ENCODE peak calls at places on chromosomes 6 and 20, in seven cellular contexts. T is mesendoderm, D is transverse colon, R is body of pancreas, O is left lung, Q is Panc1, N is Karpas-422. B is an unnamed sample.

GRCh38 chr20:14127831-14128230 is 132.5 kb downstream of the MACROD2 start:
- DNase-seq in T (no peak), D (no peak), R (no peak), O (no peak), Q (no peak), N (no peak), B (no peak)

GRCh38 chr6:27791182-27791939 is 120.8 kb downstream of the OR2B2 start:
- DNase-seq in T (peak), D (peak), R (peak), O (no peak), Q (peak), N (peak), B (peak)

GRCh38 chr6:26172496-26172958 is 85.3 kb downstream of the HFE start:
- DNase-seq in T (peak), D (peak), R (peak), O (no peak), Q (no peak), N (peak), B (no peak)

GRCh38 chr6:134446901-134447300 is 129.0 kb upstream of the SGK1 start:
- DNase-seq in T (no peak), D (no peak), R (no peak), O (no peak), Q (no peak), N (no peak), B (no peak)

GRCh38 chr6:84453499-84453898 is 226.1 kb upstream of the CEP162 start:
- DNase-seq in T (no peak), D (no peak), R (no peak), O (no peak), Q (no peak), N (no peak), B (no peak)

GRCh38 chr20:13231031-13231752 is 10.1 kb downstream of the ISM1 start:
- DNase-seq in T (peak), D (no peak), R (no peak), O (no peak), Q (no peak), N (no peak), B (no peak)

GRCh38 chr6:20092071-20092566 is 120.2 kb downstream of the MBOAT1 start:
- DNase-seq in T (peak), D (no peak), R (no peak), O (no peak), Q (peak), N (peak), B (peak)

GRCh38 chr6:160093061-160093460 is 28.6 kb upstream of the SLC22A1 start:
- DNase-seq in T (no peak), D (no peak), R (no peak), O (no peak), Q (no peak), N (no peak), B (no peak)

GRCh38 chr6:100464162-100464851 is 414 bp downstream of the SIM1 start:
- DNase-seq in T (peak), D (no peak), R (no peak), O (no peak), Q (no peak), N (no peak), B (peak)

GRCh38 chr20:2874456-2874855 is 1.2 kb downstream of the PTPRA start:
- DNase-seq in T (no peak), D (no peak), R (no peak), O (no peak), Q (no peak), N (peak), B (no peak)

GRCh38 chr6:25042599-25042936 is 106.8 kb upstream of the RIPOR2 start:
- DNase-seq in T (no peak), D (no peak), R (no peak), O (no peak), Q (no peak), N (peak), B (no peak)

GRCh38 chr6:108608453-108609275 is 47.9 kb downstream of the FOXO3 start:
- DNase-seq in T (no peak), D (no peak), R (no peak), O (no peak), Q (no peak), N (no peak), B (peak)

GRCh38 chr6:20791932-20792331 is 257.7 kb downstream of the CDKAL1 start:
- DNase-seq in T (no peak), D (no peak), R (no peak), O (no peak), Q (no peak), N (no peak), B (no peak)

GRCh38 chr6:140445474-140446004 is 1071.1 kb upstream of the CITED2 start:
- DNase-seq in T (peak), D (no peak), R (no peak), O (no peak), Q (no peak), N (no peak), B (no peak)

GRCh38 chr6:21953831-21954801 is 342.7 kb downstream of the PRL start:
- DNase-seq in T (peak), D (peak), R (peak), O (no peak), Q (no peak), N (no peak), B (peak)

GRCh38 chr20:47464380-47465101 is 37.1 kb upstream of the NCOA3 start:
- DNase-seq in T (no peak), D (peak), R (peak), O (no peak), Q (peak), N (peak), B (peak)

GRCh38 chr20:60011512-60012507 is 53.6 kb downstream of the CDH26 start:
- DNase-seq in T (no peak), D (no peak), R (no peak), O (no peak), Q (no peak), N (no peak), B (peak)

GRCh38 chr6:27592107-27592480 is 119.2 kb upstream of the ZNF184 start:
- DNase-seq in T (peak), D (no peak), R (no peak), O (no peak), Q (no peak), N (no peak), B (no peak)

GRCh38 chr20:13119583-13119982 is 101.5 kb upstream of the ISM1 start:
- DNase-seq in T (peak), D (peak), R (peak), O (no peak), Q (peak), N (peak), B (peak)

GRCh38 chr6:102137859-102138258 is 744.4 kb downstream of the GRIK2 start:
- DNase-seq in T (no peak), D (no peak), R (no peak), O (no peak), Q (no peak), N (no peak), B (no peak)

GRCh38 chr6:169689247-169689646 is 12.6 kb downstream of the WDR27 start:
- DNase-seq in T (no peak), D (no peak), R (no peak), O (no peak), Q (no peak), N (no peak), B (no peak)

GRCh38 chr20:20276806-20277530 is 90.9 kb upstream of the INSM1 start:
- DNase-seq in T (no peak), D (no peak), R (no peak), O (no peak), Q (no peak), N (no peak), B (no peak)

GRCh38 chr20:16548073-16548672 is 25.1 kb downstream of the KIF16B start:
- DNase-seq in T (no peak), D (no peak), R (no peak), O (no peak), Q (no peak), N (no peak), B (no peak)

GRCh38 chr6:53530346-53530745 is 14.6 kb downstream of the GCLC start:
- DNase-seq in T (peak), D (no peak), R (peak), O (no peak), Q (no peak), N (no peak), B (no peak)
- H3K4me3 ChIP-seq in T (no peak), D (no peak), R (no peak), O (no peak), Q (no peak), N (no peak), B (no peak)

GRCh38 chr6:150691463-150691862 is 91.8 kb downstream of the PLEKHG1 start:
- DNase-seq in T (no peak), D (no peak), R (no peak), O (no peak), Q (no peak), N (peak), B (no peak)
- H3K27ac ChIP-seq in T (no peak), D (no peak), R (no peak), O (no peak), Q (no peak), N (peak), B (no peak)

GRCh38 chr6:56640374-56640773 is 2.3 kb downstream of the DST start:
- DNase-seq in T (no peak), D (no peak), R (no peak), O (no peak), Q (no peak), N (no peak), B (peak)

GRCh38 chr6:56643379-56644089 is 845 bp upstream of the DST start:
- DNase-seq in T (no peak), D (no peak), R (no peak), O (no peak), Q (no peak), N (no peak), B (no peak)

GRCh38 chr6:56638760-56639159 is 3.9 kb downstream of the DST start:
- DNase-seq in T (no peak), D (no peak), R (no peak), O (no peak), Q (no peak), N (no peak), B (no peak)

GRCh38 chr6:56644366-56644765 is 1.7 kb upstream of the DST start:
- DNase-seq in T (no peak), D (no peak), R (no peak), O (no peak), Q (no peak), N (no peak), B (no peak)

GRCh38 chr6:56642366-56643261 is at the start of gene DST:
- DNase-seq in T (no peak), D (no peak), R (no peak), O (no peak), Q (peak), N (no peak), B (no peak)
- H3K4me3 ChIP-seq in T (no peak), D (no peak), R (no peak), O (no peak), Q (no peak), N (no peak), B (no peak)

DNA sequence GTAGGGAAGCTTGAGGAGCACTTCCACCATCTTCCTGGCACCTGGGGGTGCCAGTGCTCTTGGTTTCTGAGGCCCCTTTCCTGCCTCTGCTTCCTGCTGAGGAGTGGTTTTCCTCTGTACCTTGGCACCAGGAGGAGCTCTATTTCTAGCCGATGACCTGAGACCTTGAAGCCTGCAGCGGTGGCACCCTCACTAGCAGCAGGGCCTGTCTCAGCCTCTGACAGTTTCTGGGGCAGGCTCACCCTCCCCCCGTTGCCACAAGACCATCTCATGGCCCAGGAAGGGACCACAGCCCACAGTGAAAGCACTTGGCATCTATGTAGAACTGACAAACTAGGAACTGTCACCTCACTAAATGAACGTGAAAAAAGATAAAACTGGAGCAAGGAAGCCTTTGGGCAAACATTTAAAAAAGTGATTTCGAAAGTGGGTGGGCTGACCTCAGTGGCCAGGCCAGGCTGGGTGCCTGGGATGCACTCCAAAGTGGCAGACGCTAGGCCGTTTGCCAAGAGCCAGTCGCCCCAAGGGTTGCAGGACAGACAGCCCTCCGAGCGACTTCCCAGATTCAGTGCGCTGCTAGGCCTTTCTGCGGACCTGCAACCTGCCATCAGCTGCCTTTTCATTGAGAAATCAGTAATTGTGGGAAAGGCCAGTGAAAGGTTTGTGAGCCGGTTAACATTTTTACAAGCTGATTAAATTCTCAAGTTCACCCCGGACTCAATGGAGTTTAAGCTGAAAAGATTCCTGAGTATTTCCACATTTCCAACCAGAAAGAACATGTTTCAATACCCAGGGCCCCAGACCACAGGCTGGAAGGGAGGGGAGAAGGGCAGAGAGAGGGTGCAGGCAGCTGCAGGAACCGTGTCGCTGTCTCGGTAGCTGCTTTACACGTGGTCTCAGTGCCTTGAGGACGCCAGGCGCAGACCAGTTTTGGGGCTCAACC is 303.7 kb downstream of the ESR1 start:
- DNase-seq in T (no peak), D (no peak), R (no peak), O (peak), Q (no peak), N (no peak), B (no peak)
- H3K27ac ChIP-seq in T (no peak), D (no peak), R (no peak), O (no peak), Q (no peak), N (no peak), B (no peak)

GRCh38 chr6:16705403-16705993 is 55.8 kb downstream of the ATXN1 start:
- DNase-seq in T (no peak), D (no peak), R (no peak), O (no peak), Q (no peak), N (no peak), B (no peak)

GRCh38 chr6:16707101-16707783 is 54.0 kb downstream of the ATXN1 start:
- DNase-seq in T (no peak), D (no peak), R (no peak), O (no peak), Q (no peak), N (no peak), B (no peak)

GRCh38 chr6:16706029-16706428 is 55.2 kb downstream of the ATXN1 start:
- DNase-seq in T (no peak), D (no peak), R (no peak), O (no peak), Q (no peak), N (no peak), B (no peak)

GRCh38 chr6:16700202-16700997 is 60.9 kb downstream of the ATXN1 start:
- DNase-seq in T (peak), D (peak), R (no peak), O (no peak), Q (no peak), N (no peak), B (no peak)

GRCh38 chr6:16704706-16705402 is 56.4 kb downstream of the ATXN1 start:
- DNase-seq in T (no peak), D (no peak), R (no peak), O (no peak), Q (no peak), N (no peak), B (no peak)
- H3K4me3 ChIP-seq in T (no peak), D (no peak), R (no peak), O (no peak), Q (peak), N (no peak), B (no peak)

DNA sequence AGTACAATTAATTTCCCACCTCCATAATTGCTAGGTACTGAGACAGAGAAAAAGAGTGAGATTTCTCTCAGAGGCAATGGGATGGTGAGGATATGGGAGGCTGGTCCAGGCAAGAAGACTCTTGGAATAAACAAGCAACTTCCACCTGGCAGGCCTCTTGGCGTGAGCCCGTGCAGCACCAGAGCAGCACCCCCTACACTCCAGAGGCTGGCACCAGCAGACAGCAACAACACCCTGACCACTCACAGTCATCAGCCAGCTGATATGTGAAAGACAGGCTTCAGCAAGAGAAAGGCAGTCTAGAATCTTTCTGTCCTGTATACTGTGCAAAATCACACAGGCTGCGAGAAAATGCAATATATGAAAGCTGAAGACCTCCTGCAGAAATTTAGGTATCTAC is 59.7 kb downstream of the KIF13A start:
- DNase-seq in T (no peak), D (no peak), R (no peak), O (no peak), Q (no peak), N (no peak), B (no peak)
- H3K27ac ChIP-seq in T (no peak), D (peak), R (no peak), O (no peak), Q (no peak), N (no peak), B (no peak)

GRCh38 chr6:111871207-111871606 is 2.0 kb downstream of the FYN start:
- DNase-seq in T (no peak), D (no peak), R (no peak), O (no peak), Q (no peak), N (peak), B (no peak)
- H3K4me3 ChIP-seq in T (no peak), D (peak), R (no peak), O (no peak), Q (peak), N (peak), B (no peak)

GRCh38 chr6:167806061-167806700 is 20.5 kb upstream of the AFDN start:
- DNase-seq in T (no peak), D (peak), R (no peak), O (no peak), Q (no peak), N (no peak), B (no peak)
- H3K27ac ChIP-seq in T (no peak), D (peak), R (peak), O (no peak), Q (no peak), N (no peak), B (no peak)

GRCh38 chr20:53676519-53676822 is 82.8 kb upstream of the ZNF217 start:
- DNase-seq in T (no peak), D (no peak), R (no peak), O (no peak), Q (no peak), N (no peak), B (no peak)
- H3K4me3 ChIP-seq in T (no peak), D (no peak), R (no peak), O (no peak), Q (no peak), N (no peak), B (no peak)

GRCh38 chr6:11223296-11223695 is 9.2 kb downstream of the NEDD9 start:
- DNase-seq in T (no peak), D (no peak), R (no peak), O (no peak), Q (no peak), N (no peak), B (no peak)

GRCh38 chr6:11221623-11222384 is 10.7 kb downstream of the NEDD9 start:
- DNase-seq in T (no peak), D (no peak), R (no peak), O (no peak), Q (no peak), N (no peak), B (no peak)

GRCh38 chr6:11224252-11224965 is 8.1 kb downstream of the NEDD9 start:
- DNase-seq in T (no peak), D (no peak), R (no peak), O (no peak), Q (no peak), N (no peak), B (no peak)

GRCh38 chr6:11224966-11225463 is 7.5 kb downstream of the NEDD9 start:
- DNase-seq in T (no peak), D (no peak), R (no peak), O (no peak), Q (no peak), N (no peak), B (no peak)

DNA sequence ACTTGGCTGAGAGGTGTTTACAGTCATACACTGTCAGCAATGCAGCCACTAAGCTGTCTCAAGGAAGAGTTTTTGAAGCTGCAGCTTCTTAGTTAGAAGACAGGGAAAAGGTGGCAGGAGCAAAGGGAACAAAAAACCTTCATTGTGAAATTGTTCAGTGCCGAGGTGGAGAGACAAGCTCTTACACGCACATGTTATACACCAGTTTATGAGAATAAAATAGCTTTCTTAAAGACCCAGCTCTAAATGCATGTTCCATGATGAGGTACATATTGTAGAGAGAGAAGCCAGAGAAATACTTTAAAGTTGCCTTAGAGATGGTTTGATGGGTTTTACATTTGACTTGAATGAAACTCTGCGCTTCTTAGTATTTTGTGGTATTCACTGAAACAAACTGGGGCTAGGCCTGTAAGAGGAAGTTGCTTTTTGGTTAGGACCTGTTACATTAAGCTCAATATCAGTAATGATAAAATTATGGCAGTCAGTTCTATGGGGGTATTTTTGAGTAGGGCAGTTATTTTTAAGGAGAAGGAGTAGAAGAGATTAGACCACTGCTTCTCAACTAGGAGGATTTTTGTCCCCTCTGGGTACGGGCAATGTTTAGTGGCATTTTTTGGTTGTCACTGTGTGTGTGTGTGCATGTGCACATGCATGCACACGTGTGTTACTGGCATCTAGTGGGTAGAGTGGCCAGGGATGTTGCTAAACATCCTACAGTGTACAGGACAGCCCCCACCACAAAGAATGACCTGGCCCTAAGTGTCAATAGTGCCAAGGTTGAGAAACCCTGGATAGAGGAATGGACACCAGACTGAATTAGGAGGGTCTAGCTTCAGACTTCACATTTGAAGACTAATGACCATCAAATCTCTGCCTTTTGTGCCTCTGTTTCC is 9.8 kb downstream of the NEDD9 start:
- DNase-seq in T (no peak), D (no peak), R (no peak), O (no peak), Q (no peak), N (no peak), B (no peak)
- H3K27ac ChIP-seq in T (no peak), D (peak), R (peak), O (peak), Q (no peak), N (no peak), B (no peak)